ENCODE peak calls at places on chromosomes 16 and 17, in five cellular contexts. G, P, J, O and F are unnamed samples.

GRCh38 chr16:3388325-3388724 is 12.5 kb downstream of the ZSCAN32 start:
- DNase-seq in G (no peak), P (no peak), J (no peak), O (no peak), F (no peak)

GRCh38 chr16:17827313-17827712 is 356.6 kb upstream of the XYLT1 start:
- DNase-seq in G (no peak), P (no peak), J (no peak), O (no peak), F (no peak)

GRCh38 chr17:68710976-68711375 is 109.8 kb upstream of the FAM20A start:
- DNase-seq in G (no peak), P (no peak), J (no peak), O (no peak), F (no peak)

GRCh38 chr17:79046501-79047280 is 22.7 kb downstream of the C1QTNF1 start:
- DNase-seq in G (no peak), P (no peak), J (no peak), O (no peak), F (no peak)

GRCh38 chr17:76727745-76728456 is 1.3 kb downstream of the METTL23 start:
- DNase-seq in G (peak; percentile 31), P (no peak), J (no peak), O (no peak), F (no peak)

GRCh38 chr16:29815032-29815721 is 775 bp upstream of the PAGR1 start:
- DNase-seq in G (no peak), P (no peak), J (no peak), O (peak; percentile 71), F (peak; percentile 30)

GRCh38 chr17:82691714-82692113 is 6.8 kb downstream of the RAB40B start:
- DNase-seq in G (no peak), P (no peak), J (no peak), O (no peak), F (no peak)

GRCh38 chr17:17648762-17649161 is 32.5 kb upstream of the RAI1 start:
- DNase-seq in G (no peak), P (no peak), J (no peak), O (no peak), F (no peak)

GRCh38 chr16:1861730-1862129 is 10.2 kb downstream of the MEIOB start:
- DNase-seq in G (no peak), P (no peak), J (no peak), O (no peak), F (no peak)

GRCh38 chr16:66507731-66508239 is 42.1 kb downstream of the TK2 start:
- DNase-seq in G (no peak), P (no peak), J (no peak), O (no peak), F (no peak)

GRCh38 chr17:58200024-58200633 is 7.6 kb downstream of the EPX start:
- DNase-seq in G (no peak), P (peak; percentile 27), J (peak; percentile 52), O (peak; percentile 91), F (peak; percentile 83)

GRCh38 chr16:48236286-48236685 is 7.8 kb upstream of the LONP2 start:
- DNase-seq in G (no peak), P (no peak), J (peak; percentile 53), O (no peak), F (no peak)

GRCh38 chr16:72602499-72602898 is 430.5 kb upstream of the PMFBP1 start:
- DNase-seq in G (no peak), P (no peak), J (no peak), O (no peak), F (no peak)

GRCh38 chr16:56989988-56990387 is 631 bp downstream of the NLRC5 start:
- DNase-seq in G (no peak), P (no peak), J (no peak), O (no peak), F (no peak)

GRCh38 chr16:57422026-57422944 is 17.7 kb downstream of the CCL17 start:
- DNase-seq in G (no peak), P (no peak), J (peak; percentile 77), O (peak; percentile 71), F (peak; percentile 50)

GRCh38 chr16:68503334-68503733 is 35.8 kb upstream of the ZFP90 start:
- DNase-seq in G (no peak), P (no peak), J (no peak), O (no peak), F (no peak)

GRCh38 chr16:12903325-12904040 is 2.1 kb downstream of the SHISA9 start:
- DNase-seq in G (no peak), P (no peak), J (no peak), O (peak; percentile 69), F (peak; percentile 52)

GRCh38 chr17:40415390-40415789 is 2.3 kb downstream of the TOP2A start:
- DNase-seq in G (no peak), P (no peak), J (peak; percentile 38), O (peak; percentile 64), F (no peak)

GRCh38 chr16:86044881-86045600 is 146.1 kb downstream of the IRF8 start:
- DNase-seq in G (no peak), P (no peak), J (no peak), O (no peak), F (no peak)

GRCh38 chr17:3038941-3039340 is 24.5 kb downstream of the OR1D5 start:
- DNase-seq in G (no peak), P (no peak), J (no peak), O (peak; percentile 27), F (no peak)

GRCh38 chr16:84278968-84279367 is 15.7 kb upstream of the WFDC1 start:
- DNase-seq in G (no peak), P (no peak), J (no peak), O (peak; percentile 58), F (no peak)

GRCh38 chr17:48598727-48599126 is 5.1 kb upstream of the HOXB5 start:
- DNase-seq in G (no peak), P (no peak), J (no peak), O (no peak), F (no peak)

GRCh38 chr17:74610108-74610507 is 13.4 kb downstream of the CD300E start:
- DNase-seq in G (no peak), P (no peak), J (no peak), O (peak; percentile 70), F (peak; percentile 27)

GRCh38 chr17:10821062-10821461 is 16.8 kb downstream of the PIRT start:
- DNase-seq in G (no peak), P (no peak), J (no peak), O (no peak), F (no peak)

GRCh38 chr16:88690341-88691128 is 4.2 kb upstream of the SNAI3 start:
- DNase-seq in G (no peak), P (no peak), J (no peak), O (no peak), F (no peak)

GRCh38 chr17:8016632-8017424 is 14.4 kb downstream of the GUCY2D start:
- DNase-seq in G (no peak), P (peak; percentile 41), J (no peak), O (peak; percentile 92), F (peak; percentile 92)

GRCh38 chr17:6098466-6099180 is 28.4 kb downstream of the WSCD1 start:
- DNase-seq in G (no peak), P (no peak), J (no peak), O (peak; percentile 36), F (no peak)
- TF ChIP-seq CREB1 in G (no peak), P (no peak), J (no peak), O (no peak), F (no peak)

GRCh38 chr17:67375054-67375427 is 2.0 kb upstream of the PITPNC1 start:
- DNase-seq in G (no peak), P (no peak), J (no peak), O (no peak), F (no peak)

GRCh38 chr17:67376509-67376891 is 581 bp upstream of the PITPNC1 start:
- DNase-seq in G (no peak), P (no peak), J (no peak), O (no peak), F (no peak)

GRCh38 chr17:67375761-67376160 is 1.3 kb upstream of the PITPNC1 start:
- DNase-seq in G (no peak), P (no peak), J (no peak), O (no peak), F (no peak)

GRCh38 chr17:67372751-67373150 is 4.3 kb upstream of the PITPNC1 start:
- DNase-seq in G (no peak), P (no peak), J (no peak), O (no peak), F (no peak)

DNA sequence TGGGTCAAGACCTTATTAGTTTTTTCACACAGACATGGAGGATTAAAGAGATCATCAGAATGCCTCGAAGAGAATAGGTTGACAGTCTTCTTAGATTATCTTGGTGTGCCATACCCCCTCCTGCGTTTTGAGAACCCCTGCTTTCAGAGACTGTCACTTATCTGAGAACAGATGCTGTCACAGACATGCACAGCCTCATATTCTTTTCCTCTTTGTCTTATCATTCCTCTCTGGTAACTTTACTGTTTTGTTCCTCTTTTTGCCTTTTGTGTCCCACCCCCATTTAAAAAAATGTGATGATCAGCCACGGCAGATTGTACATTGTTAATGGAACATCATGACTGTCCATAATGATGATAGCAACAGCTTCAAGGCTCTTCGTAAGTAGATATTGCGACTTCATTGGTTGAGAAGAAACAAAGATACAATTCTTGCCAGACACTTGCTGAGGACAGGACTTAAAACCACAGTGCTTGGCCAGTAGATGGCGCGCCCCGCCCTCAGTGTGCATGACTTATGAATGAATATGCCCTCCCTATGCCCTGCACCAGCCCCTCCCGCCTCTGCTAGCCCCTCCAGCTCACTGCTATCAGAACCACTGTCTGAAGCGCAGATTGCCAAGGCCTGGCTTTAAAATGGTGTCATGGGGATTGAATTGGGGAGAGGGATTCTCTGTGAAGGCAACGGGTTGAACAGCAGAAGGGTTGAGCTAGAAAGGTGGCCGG is 2.6 kb upstream of the PITPNC1 start:
- DNase-seq in G (no peak), P (no peak), J (peak; percentile 81), O (peak; percentile 91), F (peak; percentile 88)
- TF ChIP-seq CREB1 in G (peak; percentile 20), P (no peak), J (no peak), O (no peak), F (no peak)

DNA sequence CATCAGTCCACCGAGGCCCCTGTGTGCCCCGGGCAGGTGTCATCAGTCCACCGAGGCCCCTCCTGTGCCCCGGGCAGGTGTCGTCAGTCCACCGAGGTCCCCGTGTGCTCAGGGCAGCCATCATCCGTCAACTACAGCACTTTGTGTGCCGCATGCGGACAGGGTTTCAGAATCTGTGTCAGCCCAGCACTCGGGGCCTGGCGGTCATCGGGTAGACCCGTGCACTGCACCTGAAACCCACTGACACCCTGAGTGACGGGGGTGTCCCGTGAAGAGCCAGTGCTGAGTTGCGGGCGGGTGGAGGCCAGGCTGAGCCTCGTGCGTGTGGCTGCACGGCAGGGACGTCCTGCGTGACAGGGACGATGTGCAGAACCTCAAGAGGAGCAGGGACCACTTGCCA is 38.4 kb downstream of the BAHCC1 start:
- DNase-seq in G (no peak), P (no peak), J (no peak), O (no peak), F (no peak)
- TF ChIP-seq CREB1 in G (no peak), P (no peak), J (no peak), O (no peak), F (no peak)

DNA sequence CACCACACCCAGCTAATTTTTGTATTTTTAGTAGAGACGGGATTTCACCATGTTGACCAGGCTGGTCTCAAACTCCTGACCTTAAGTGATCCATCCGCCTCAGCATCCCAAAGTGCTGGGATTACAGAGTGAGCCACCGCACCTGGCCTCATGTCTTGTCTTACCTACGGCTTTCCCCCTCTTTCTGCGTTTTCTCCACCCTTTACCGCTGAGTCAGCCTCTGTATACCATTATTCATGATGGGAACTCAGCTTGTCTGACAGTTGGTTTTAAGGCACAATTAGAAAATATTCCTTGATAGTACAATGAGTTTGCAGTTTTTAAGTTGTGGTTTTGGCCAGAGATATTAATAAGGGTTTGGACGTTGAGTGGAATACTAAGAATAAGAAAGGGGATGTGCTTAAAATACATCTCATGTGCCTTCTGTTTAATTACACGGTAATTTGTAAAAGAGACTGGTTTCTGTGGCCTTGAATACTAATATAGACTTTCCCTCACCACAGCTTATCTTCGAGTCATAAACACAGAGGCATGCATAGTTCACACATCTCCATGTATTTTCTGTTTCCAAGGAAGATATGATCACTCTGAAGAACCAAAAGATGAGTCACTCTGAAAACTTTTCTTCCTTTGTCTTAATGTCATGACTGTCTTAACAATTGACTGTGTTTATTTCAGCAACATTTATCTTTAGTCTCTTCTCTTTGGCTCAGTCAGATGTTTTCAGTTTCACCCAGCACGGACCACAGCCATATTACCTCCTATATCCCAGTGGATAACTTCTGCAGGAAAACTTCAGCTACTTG is 54.3 kb downstream of the PITPNC1 start:
- DNase-seq in G (no peak), P (no peak), J (no peak), O (no peak), F (no peak)
- TF ChIP-seq CREB1 in G (peak; percentile 21), P (no peak), J (no peak), O (no peak), F (no peak)